ENCODE peak calls at places on chromosomes 12 and 14, in seven cellular contexts. One of them, this sample, is unnamed.

GRCh38 chr12:106246891-106247730 is 709 bp downstream of the CKAP4 start:
- DNase-seq in right cardiac atrium: peak; percentile 91
- DNase-seq in GM12878: no peak
- DNase-seq in upper lobe of right lung: peak; percentile 87
- DNase-seq in NT2/D1: no peak
- DNase-seq in BJ: no peak
- DNase-seq in H7: peak; percentile 81
- DNase-seq in this sample: peak; percentile 83

GRCh38 chr14:69553221-69553620 is 21.4 kb downstream of the CCDC177 start:
- DNase-seq in right cardiac atrium: no peak
- DNase-seq in GM12878: no peak
- DNase-seq in upper lobe of right lung: no peak
- DNase-seq in NT2/D1: no peak
- DNase-seq in BJ: no peak
- DNase-seq in H7: no peak
- DNase-seq in this sample: no peak

GRCh38 chr14:24430682-24431568 is 1.2 kb downstream of the KHNYN start:
- DNase-seq in right cardiac atrium: peak; percentile 80
- DNase-seq in GM12878: no peak
- DNase-seq in upper lobe of right lung: peak; percentile 67
- DNase-seq in NT2/D1: no peak
- DNase-seq in BJ: no peak
- DNase-seq in H7: peak; percentile 78
- DNase-seq in this sample: no peak

GRCh38 chr12:92186038-92186470 is 40.4 kb upstream of the BTG1 start:
- DNase-seq in right cardiac atrium: no peak
- DNase-seq in GM12878: no peak
- DNase-seq in upper lobe of right lung: no peak
- DNase-seq in NT2/D1: no peak
- DNase-seq in BJ: no peak
- DNase-seq in H7: no peak
- DNase-seq in this sample: no peak

GRCh38 chr14:64680013-64680674 is 24.1 kb upstream of the PLEKHG3 start:
- DNase-seq in right cardiac atrium: peak; percentile 78
- DNase-seq in GM12878: no peak
- DNase-seq in upper lobe of right lung: no peak
- DNase-seq in NT2/D1: no peak
- DNase-seq in BJ: no peak
- DNase-seq in H7: no peak
- DNase-seq in this sample: no peak

GRCh38 chr12:125145196-125145595 is 80.0 kb downstream of the AACS start:
- DNase-seq in right cardiac atrium: no peak
- DNase-seq in GM12878: no peak
- DNase-seq in upper lobe of right lung: no peak
- DNase-seq in NT2/D1: no peak
- DNase-seq in BJ: no peak
- DNase-seq in H7: no peak
- DNase-seq in this sample: no peak

GRCh38 chr14:89190779-89191513 is 226.1 kb downstream of the FOXN3 start:
- DNase-seq in right cardiac atrium: no peak
- DNase-seq in GM12878: no peak
- DNase-seq in upper lobe of right lung: no peak
- DNase-seq in NT2/D1: no peak
- DNase-seq in BJ: no peak
- DNase-seq in H7: no peak
- DNase-seq in this sample: no peak

GRCh38 chr14:58292192-58292591 is 6.2 kb upstream of the ARID4A start:
- DNase-seq in right cardiac atrium: no peak
- DNase-seq in GM12878: no peak
- DNase-seq in upper lobe of right lung: no peak
- DNase-seq in NT2/D1: no peak
- DNase-seq in BJ: peak; percentile 44
- DNase-seq in H7: no peak
- DNase-seq in this sample: no peak

GRCh38 chr12:63876980-63877379 is 32.5 kb downstream of the SRGAP1 start:
- DNase-seq in right cardiac atrium: no peak
- DNase-seq in GM12878: no peak
- DNase-seq in upper lobe of right lung: no peak
- DNase-seq in NT2/D1: no peak
- DNase-seq in BJ: no peak
- DNase-seq in H7: no peak
- DNase-seq in this sample: no peak

GRCh38 chr12:124915249-124916236 is 1.1 kb upstream of the UBC start:
- DNase-seq in right cardiac atrium: peak; percentile 85
- DNase-seq in GM12878: no peak
- DNase-seq in upper lobe of right lung: peak; percentile 80
- DNase-seq in NT2/D1: no peak
- DNase-seq in BJ: no peak
- DNase-seq in H7: no peak
- DNase-seq in this sample: peak; percentile 80

GRCh38 chr12:92608418-92609091 is 94.2 kb upstream of the PLEKHG7 start:
- DNase-seq in right cardiac atrium: no peak
- DNase-seq in GM12878: peak; percentile 9
- DNase-seq in upper lobe of right lung: no peak
- DNase-seq in NT2/D1: peak; percentile 15
- DNase-seq in BJ: no peak
- DNase-seq in H7: peak; percentile 20
- DNase-seq in this sample: no peak

GRCh38 chr14:103372552-103373304 is 12.5 kb upstream of the MARK3 start:
- DNase-seq in right cardiac atrium: no peak
- DNase-seq in GM12878: no peak
- DNase-seq in upper lobe of right lung: no peak
- DNase-seq in NT2/D1: no peak
- DNase-seq in BJ: peak; percentile 71
- DNase-seq in H7: peak; percentile 64
- DNase-seq in this sample: peak; percentile 37

GRCh38 chr12:130603566-130603965 is 112.5 kb downstream of the RIMBP2 start:
- DNase-seq in right cardiac atrium: no peak
- DNase-seq in GM12878: no peak
- DNase-seq in upper lobe of right lung: no peak
- DNase-seq in NT2/D1: no peak
- DNase-seq in BJ: no peak
- DNase-seq in H7: no peak
- DNase-seq in this sample: no peak

GRCh38 chr12:85617307-85618091 is 218.7 kb downstream of the RASSF9 start:
- DNase-seq in right cardiac atrium: no peak
- DNase-seq in GM12878: no peak
- DNase-seq in upper lobe of right lung: no peak
- DNase-seq in NT2/D1: no peak
- DNase-seq in BJ: no peak
- DNase-seq in H7: no peak
- DNase-seq in this sample: no peak

GRCh38 chr12:56220611-56221232 is 1.0 kb downstream of the RNF41 start:
- DNase-seq in right cardiac atrium: no peak
- DNase-seq in GM12878: peak; percentile 30
- DNase-seq in upper lobe of right lung: peak; percentile 71
- DNase-seq in NT2/D1: no peak
- DNase-seq in BJ: no peak
- DNase-seq in H7: no peak
- DNase-seq in this sample: no peak

GRCh38 chr12:132375747-132376463 is 46.5 kb upstream of the GALNT9 start:
- DNase-seq in right cardiac atrium: peak; percentile 32
- DNase-seq in GM12878: no peak
- DNase-seq in upper lobe of right lung: no peak
- DNase-seq in NT2/D1: no peak
- DNase-seq in BJ: no peak
- DNase-seq in H7: peak; percentile 76
- DNase-seq in this sample: peak; percentile 42

GRCh38 chr12:111084172-111084571 is 163.8 kb upstream of the MYL2 start:
- DNase-seq in right cardiac atrium: no peak
- DNase-seq in GM12878: no peak
- DNase-seq in upper lobe of right lung: no peak
- DNase-seq in NT2/D1: no peak
- DNase-seq in BJ: no peak
- DNase-seq in H7: no peak
- DNase-seq in this sample: no peak

GRCh38 chr14:96762650-96763049 is 34.5 kb upstream of the VRK1 start:
- DNase-seq in right cardiac atrium: no peak
- DNase-seq in GM12878: peak; percentile 65
- DNase-seq in upper lobe of right lung: no peak
- DNase-seq in NT2/D1: peak; percentile 25
- DNase-seq in BJ: no peak
- DNase-seq in H7: peak; percentile 80
- DNase-seq in this sample: no peak

GRCh38 chr12:2414810-2415567 is 362.2 kb downstream of the CACNA1C start:
- DNase-seq in right cardiac atrium: no peak
- DNase-seq in GM12878: no peak
- DNase-seq in upper lobe of right lung: peak; percentile 49
- DNase-seq in NT2/D1: no peak
- DNase-seq in BJ: no peak
- DNase-seq in H7: peak; percentile 52
- DNase-seq in this sample: peak; percentile 65

GRCh38 chr12:87975879-87976278 is 53.3 kb downstream of the C12orf50 start:
- DNase-seq in right cardiac atrium: no peak
- DNase-seq in GM12878: no peak
- DNase-seq in upper lobe of right lung: no peak
- DNase-seq in NT2/D1: no peak
- DNase-seq in BJ: no peak
- DNase-seq in H7: no peak
- DNase-seq in this sample: no peak

GRCh38 chr14:79040742-79041249 is 870.6 kb downstream of the NRXN3 start:
- DNase-seq in right cardiac atrium: no peak
- DNase-seq in GM12878: no peak
- DNase-seq in upper lobe of right lung: no peak
- DNase-seq in NT2/D1: no peak
- DNase-seq in BJ: no peak
- DNase-seq in H7: no peak
- DNase-seq in this sample: no peak

GRCh38 chr12:126831115-126831514 is 1435.9 kb upstream of the TMEM132C start:
- DNase-seq in right cardiac atrium: no peak
- DNase-seq in GM12878: no peak
- DNase-seq in upper lobe of right lung: no peak
- DNase-seq in NT2/D1: no peak
- DNase-seq in BJ: no peak
- DNase-seq in H7: no peak
- DNase-seq in this sample: no peak

GRCh38 chr14:106039400-106039799 is 513.0 kb downstream of the TMEM121 start:
- DNase-seq in right cardiac atrium: peak; percentile 55
- DNase-seq in GM12878: no peak
- DNase-seq in upper lobe of right lung: peak; percentile 78
- DNase-seq in NT2/D1: no peak
- DNase-seq in BJ: no peak
- DNase-seq in H7: no peak
- DNase-seq in this sample: no peak

GRCh38 chr12:96906849-96907664 is at the start of gene NEDD1:
- DNase-seq in right cardiac atrium: peak; percentile 95
- DNase-seq in GM12878: no peak
- DNase-seq in upper lobe of right lung: peak; percentile 95
- DNase-seq in NT2/D1: peak; percentile 80
- DNase-seq in BJ: no peak
- DNase-seq in H7: peak; percentile 94
- DNase-seq in this sample: peak; percentile 91

GRCh38 chr12:93387780-93388179 is 10.1 kb downstream of the NUDT4 start:
- DNase-seq in right cardiac atrium: no peak
- DNase-seq in GM12878: no peak
- DNase-seq in upper lobe of right lung: no peak
- DNase-seq in NT2/D1: no peak
- DNase-seq in BJ: no peak
- DNase-seq in H7: no peak
- DNase-seq in this sample: no peak

GRCh38 chr12:88471641-88472040 is 108.6 kb downstream of the KITLG start:
- DNase-seq in right cardiac atrium: no peak
- DNase-seq in GM12878: no peak
- DNase-seq in upper lobe of right lung: no peak
- DNase-seq in NT2/D1: peak; percentile 22
- DNase-seq in BJ: peak; percentile 29
- DNase-seq in H7: peak; percentile 35
- DNase-seq in this sample: peak; percentile 64

GRCh38 chr12:113471619-113472171 is at the start of gene LHX5:
- DNase-seq in right cardiac atrium: no peak
- DNase-seq in GM12878: no peak
- DNase-seq in upper lobe of right lung: no peak
- DNase-seq in NT2/D1: no peak
- DNase-seq in BJ: no peak
- DNase-seq in H7: peak; percentile 83
- DNase-seq in this sample: no peak
- H3K4me3 ChIP-seq in right cardiac atrium: no peak within 1 kb of the TSS
- H3K4me3 ChIP-seq in GM12878: no peak within 1 kb of the TSS
- H3K4me3 ChIP-seq in upper lobe of right lung: no peak within 1 kb of the TSS
- H3K4me3 ChIP-seq in NT2/D1: peak within 1 kb of the TSS; percentile 53
- H3K4me3 ChIP-seq in BJ: no peak within 1 kb of the TSS
- H3K4me3 ChIP-seq in H7: peak within 1 kb of the TSS; percentile 24
- H3K4me3 ChIP-seq in this sample: no peak within 1 kb of the TSS

GRCh38 chr12:21773799-21774198 is 707 bp downstream of the KCNJ8 start:
- DNase-seq in right cardiac atrium: no peak
- DNase-seq in GM12878: no peak
- DNase-seq in upper lobe of right lung: no peak
- DNase-seq in NT2/D1: no peak
- DNase-seq in BJ: no peak
- DNase-seq in H7: peak; percentile 4
- DNase-seq in this sample: no peak

GRCh38 chr12:21771311-21771710 is 3.2 kb downstream of the KCNJ8 start:
- DNase-seq in right cardiac atrium: no peak
- DNase-seq in GM12878: no peak
- DNase-seq in upper lobe of right lung: no peak
- DNase-seq in NT2/D1: no peak
- DNase-seq in BJ: no peak
- DNase-seq in H7: no peak
- DNase-seq in this sample: no peak

GRCh38 chr12:21775130-21775920 is 819 bp upstream of the KCNJ8 start:
- DNase-seq in right cardiac atrium: no peak
- DNase-seq in GM12878: no peak
- DNase-seq in upper lobe of right lung: no peak
- DNase-seq in NT2/D1: no peak
- DNase-seq in BJ: no peak
- DNase-seq in H7: peak; percentile 6
- DNase-seq in this sample: no peak

GRCh38 chr12:21774358-21775129 is at the start of gene KCNJ8:
- DNase-seq in right cardiac atrium: peak; percentile 95
- DNase-seq in GM12878: no peak
- DNase-seq in upper lobe of right lung: peak; percentile 91
- DNase-seq in NT2/D1: peak; percentile 91
- DNase-seq in BJ: no peak
- DNase-seq in H7: peak; percentile 83
- DNase-seq in this sample: peak; percentile 92

GRCh38 chr12:21773263-21773741 is 1.2 kb downstream of the KCNJ8 start:
- DNase-seq in right cardiac atrium: peak; percentile 79
- DNase-seq in GM12878: no peak
- DNase-seq in upper lobe of right lung: peak; percentile 67
- DNase-seq in NT2/D1: peak; percentile 89
- DNase-seq in BJ: no peak
- DNase-seq in H7: peak; percentile 71
- DNase-seq in this sample: peak; percentile 83
- H3K4me3 ChIP-seq in right cardiac atrium: peak overlapping the region; percentile 97
- H3K4me3 ChIP-seq in GM12878: no peak overlapping the region
- H3K4me3 ChIP-seq in upper lobe of right lung: peak overlapping the region; percentile 63
- H3K4me3 ChIP-seq in NT2/D1: no peak overlapping the region
- H3K4me3 ChIP-seq in BJ: peak overlapping the region; percentile 29
- H3K4me3 ChIP-seq in H7: no peak overlapping the region
- H3K4me3 ChIP-seq in this sample: peak overlapping the region; percentile 66

GRCh38 chr14:72946491-72946890 is 20.2 kb downstream of the DCAF4 start:
- DNase-seq in right cardiac atrium: peak; percentile 41
- DNase-seq in GM12878: no peak
- DNase-seq in upper lobe of right lung: no peak
- DNase-seq in NT2/D1: no peak
- DNase-seq in BJ: no peak
- DNase-seq in H7: no peak
- DNase-seq in this sample: no peak
- H3K4me3 ChIP-seq in right cardiac atrium: no peak overlapping the region
- H3K4me3 ChIP-seq in GM12878: no peak overlapping the region
- H3K4me3 ChIP-seq in upper lobe of right lung: no peak overlapping the region
- H3K4me3 ChIP-seq in NT2/D1: no peak overlapping the region
- H3K4me3 ChIP-seq in BJ: no peak overlapping the region
- H3K4me3 ChIP-seq in H7: no peak overlapping the region
- H3K4me3 ChIP-seq in this sample: no peak overlapping the region

GRCh38 chr14:52220924-52221802 is 46.3 kb upstream of the PTGDR start:
- DNase-seq in right cardiac atrium: peak; percentile 46
- DNase-seq in GM12878: no peak
- DNase-seq in upper lobe of right lung: no peak
- DNase-seq in NT2/D1: no peak
- DNase-seq in BJ: no peak
- DNase-seq in H7: no peak
- DNase-seq in this sample: no peak
- H3K4me3 ChIP-seq in right cardiac atrium: peak overlapping the region; percentile 48
- H3K4me3 ChIP-seq in GM12878: no peak overlapping the region
- H3K4me3 ChIP-seq in upper lobe of right lung: peak overlapping the region; percentile 10
- H3K4me3 ChIP-seq in NT2/D1: no peak overlapping the region
- H3K4me3 ChIP-seq in BJ: no peak overlapping the region
- H3K4me3 ChIP-seq in H7: no peak overlapping the region
- H3K4me3 ChIP-seq in this sample: peak overlapping the region; percentile 15

This sample was measured in sigmoid colon.